ENCODE peak calls at places on chromosome 20, in eight cellular contexts. K is lung, X is adrenal gland, C is GM20000, S is fibroblast of the aortic adventitia, L is Calu3, J is lower lobe of right lung, T is HepG2. E is an unnamed sample.

GRCh38 chr20:57803718-57804005 is 93.8 kb upstream of the PMEPA1 start:
- DNase-seq in L (no peak), T (no peak), J (no peak), K (no peak), X (no peak), S (no peak), C (no peak), E (no peak)

GRCh38 chr20:25389858-25390537 is 637 bp downstream of the ABHD12 start:
- DNase-seq in L (peak; percentile 10), X (peak; percentile 46), T (no peak), J (peak; percentile 63), K (peak; percentile 40), C (peak; percentile 73), S (no peak), E (peak; percentile 63)

GRCh38 chr20:31698803-31699718 is 23.6 kb downstream of the BCL2L1 start:
- DNase-seq in L (peak; percentile 76), C (peak; percentile 70), X (peak; percentile 77), T (peak; percentile 76), S (peak; percentile 95), K (peak; percentile 79), J (peak; percentile 55), E (peak; percentile 73)

GRCh38 chr20:44054118-44054517 is 132.9 kb downstream of the JPH2 start:
- DNase-seq in L (no peak), C (no peak), X (no peak), T (no peak), S (no peak), J (no peak), K (no peak), E (no peak)

GRCh38 chr20:37377346-37378081 is 31.6 kb downstream of the SRC start:
- DNase-seq in X (peak; percentile 20), K (no peak), C (no peak), S (no peak), L (no peak), T (no peak), J (no peak), E (no peak)

GRCh38 chr20:47922280-47922675 is 137.0 kb upstream of the SULF2 start:
- DNase-seq in L (peak; percentile 58), X (no peak), T (peak; percentile 68), K (no peak), J (no peak), C (no peak), S (no peak), E (no peak)

GRCh38 chr20:35443003-35443402 is 5.0 kb upstream of the GDF5 start:
- DNase-seq in C (no peak), K (no peak), L (no peak), S (peak; percentile 88), X (no peak), T (no peak), J (no peak), E (no peak)

GRCh38 chr20:49742948-49743347 is 29.3 kb upstream of the B4GALT5 start:
- DNase-seq in X (no peak), S (no peak), L (peak; percentile 13), T (no peak), J (no peak), C (no peak), K (no peak), E (no peak)

GRCh38 chr20:15333170-15333569 is 995.8 kb upstream of the FLRT3 start:
- DNase-seq in J (no peak), C (no peak), L (no peak), K (no peak), T (no peak), X (no peak), S (no peak), E (no peak)

GRCh38 chr20:41330941-41331340 is 9.7 kb upstream of the LPIN3 start:
- DNase-seq in S (no peak), J (no peak), T (no peak), C (no peak), L (no peak), X (peak; percentile 14), K (no peak), E (no peak)

GRCh38 chr20:41330343-41330720 is 10.3 kb upstream of the LPIN3 start:
- DNase-seq in T (no peak), C (no peak), S (no peak), X (peak; percentile 17), K (no peak), J (no peak), L (no peak), E (no peak)

GRCh38 chr20:41331731-41332130 is 8.9 kb upstream of the LPIN3 start:
- DNase-seq in J (no peak), S (no peak), X (no peak), L (no peak), T (no peak), K (no peak), C (no peak), E (no peak)

GRCh38 chr20:41327178-41327577 is 9.6 kb upstream of the ZHX3 start:
- DNase-seq in X (no peak), L (no peak), T (no peak), S (no peak), J (no peak), C (no peak), K (no peak), E (no peak)

DNA sequence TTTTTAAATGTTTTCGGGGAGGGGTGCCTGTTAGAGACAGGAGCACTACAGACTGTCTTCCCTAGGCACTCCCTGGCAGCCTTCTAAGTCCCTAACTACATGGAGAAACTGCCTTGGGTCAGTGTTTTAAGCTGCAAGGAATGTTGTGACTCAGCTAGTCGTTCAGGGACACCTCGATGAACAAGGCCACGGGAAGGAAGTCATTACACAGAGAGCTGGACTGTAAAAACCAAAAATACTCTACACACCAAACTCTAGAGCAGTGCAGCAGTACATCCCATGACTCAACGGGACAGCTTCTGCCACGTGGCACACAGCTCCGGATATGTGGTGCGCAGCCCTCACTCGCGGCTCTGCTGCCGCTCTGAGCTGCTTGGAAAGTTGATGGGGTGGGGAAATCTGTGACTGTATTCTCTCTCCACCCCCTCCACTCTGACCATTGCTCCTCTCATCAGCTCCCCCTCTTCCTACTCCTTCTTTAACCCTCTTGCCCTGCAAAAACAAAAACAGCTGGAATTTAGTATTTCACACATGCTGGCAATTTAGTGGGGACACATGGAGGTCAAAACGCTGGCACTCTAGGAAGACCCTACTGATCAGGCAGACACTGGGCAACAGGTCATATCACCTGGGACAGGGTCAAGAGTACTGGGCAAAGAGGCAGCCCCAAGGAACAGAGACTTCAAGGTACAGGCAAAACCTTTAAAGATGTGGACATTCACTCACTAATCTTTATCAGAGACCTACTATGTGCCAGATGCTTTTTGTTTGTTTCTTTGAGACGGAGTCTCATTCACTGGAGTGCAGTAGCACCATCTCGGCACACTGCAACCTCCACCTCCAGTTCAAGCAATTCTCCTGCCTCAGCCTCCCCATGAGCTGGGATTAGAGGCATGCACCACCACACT is 10.9 kb upstream of the LPIN3 start:
- DNase-seq in T (peak; percentile 82), S (peak; percentile 92), J (peak; percentile 71), C (peak; percentile 66), L (peak; percentile 41), X (peak; percentile 95), K (peak; percentile 67), E (peak; percentile 68)
- TF ChIP-seq CTCF in T (peak; percentile 8), S (no peak), J (no peak), C (no peak), L (no peak), X (no peak), K (no peak), E (no peak)

GRCh38 chr20:13117200-13117599 is 103.9 kb upstream of the ISM1 start:
- DNase-seq in S (no peak), J (no peak), X (no peak), K (no peak), C (no peak), L (no peak), T (no peak), E (no peak)

GRCh38 chr20:13105864-13106457 is 97.2 kb downstream of the SPTLC3 start:
- DNase-seq in S (peak; percentile 71), K (no peak), X (no peak), J (no peak), L (no peak), T (peak; percentile 62), C (peak; percentile 35), E (peak; percentile 35)

GRCh38 chr20:13113731-13114130 is 105.0 kb downstream of the SPTLC3 start:
- DNase-seq in C (no peak), J (no peak), K (no peak), T (no peak), L (no peak), X (no peak), S (no peak), E (no peak)

DNA sequence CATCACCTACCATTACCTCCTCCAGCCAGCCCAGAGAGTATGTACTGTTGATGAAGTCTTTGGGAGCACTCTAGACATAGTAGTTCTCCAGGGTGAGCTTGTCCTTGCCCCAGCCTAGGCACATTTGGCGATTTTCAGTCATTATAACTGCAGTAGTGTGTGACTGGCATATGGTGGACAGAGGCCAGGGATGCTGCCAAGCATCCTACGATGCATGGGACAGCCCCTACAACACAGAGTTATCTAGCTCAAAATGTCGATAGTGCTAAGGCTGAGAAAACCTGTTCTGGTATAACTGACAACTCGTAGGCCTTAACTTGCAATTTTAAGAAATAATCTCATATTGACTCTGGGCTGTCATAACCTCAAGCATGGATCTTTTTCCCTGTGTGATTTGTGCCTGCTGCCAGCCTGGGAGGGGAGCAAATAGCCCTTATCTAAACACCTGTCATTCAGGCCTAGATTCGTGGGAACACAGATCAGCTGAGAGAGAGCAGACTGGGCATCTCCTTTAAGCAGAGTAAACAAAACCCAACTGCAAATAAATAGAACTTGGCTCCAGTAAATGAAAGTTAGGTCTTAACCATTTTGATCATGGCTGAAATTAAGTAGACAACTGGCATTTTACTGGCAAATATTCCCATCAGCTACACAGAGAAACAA is 102.6 kb downstream of the SPTLC3 start:
- DNase-seq in X (no peak), T (peak; percentile 73), S (no peak), L (no peak), J (no peak), C (no peak), K (no peak), E (no peak)
- TF ChIP-seq CTCF in X (no peak), T (no peak), S (no peak), L (no peak), J (no peak), C (no peak), K (no peak), E (no peak)

GRCh38 chr20:63411151-63411897 is 50.2 kb upstream of the CHRNA4 start:
- DNase-seq in C (no peak), S (no peak), K (no peak), J (no peak), L (no peak), T (no peak), X (no peak), E (no peak)
- TF ChIP-seq CTCF in C (no peak), S (no peak), K (no peak), J (no peak), L (no peak), T (no peak), X (no peak), E (no peak)

DNA sequence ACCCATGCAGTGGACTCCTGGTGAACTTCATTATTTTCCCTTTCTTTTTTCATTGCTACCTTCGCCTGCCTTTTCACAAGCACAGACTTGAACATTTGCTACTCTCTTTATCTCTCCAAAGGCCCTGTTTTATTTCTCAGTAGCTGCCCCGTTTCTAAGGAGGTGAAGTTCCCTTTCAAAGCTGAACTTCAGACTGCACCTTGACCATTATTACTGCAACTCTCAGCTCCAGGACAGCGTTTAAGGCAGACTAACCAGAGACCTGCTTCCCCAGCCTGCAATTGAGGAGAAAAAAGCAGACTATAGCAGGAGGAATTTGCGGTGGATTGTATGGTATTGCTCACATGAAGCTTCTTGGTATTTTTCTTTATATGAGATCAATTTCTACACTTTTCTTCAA is 460.7 kb downstream of the CBLN4 start:
- DNase-seq in X (no peak), T (no peak), C (no peak), L (no peak), S (no peak), K (no peak), J (no peak), E (no peak)
- TF ChIP-seq CTCF in X (no peak), T (no peak), C (no peak), L (no peak), S (no peak), K (no peak), J (no peak), E (no peak)

GRCh38 chr20:60491261-60491660 is 533.0 kb downstream of the CDH26 start:
- DNase-seq in L (no peak), J (no peak), X (no peak), K (no peak), C (no peak), S (no peak), T (no peak), E (no peak)
- TF ChIP-seq CTCF in L (no peak), J (no peak), X (no peak), K (no peak), C (no peak), S (no peak), T (no peak), E (no peak)

E was measured in GM10248.